ENCODE peak calls at places on chromosome 13, in six cellular contexts. T is CD14-positive monocyte, A is left ventricle myocardium inferior, R is cardiac muscle cell, Z is BJ, C is pancreas. D is an unnamed sample.
A peak's percentile ranks its signal among the peaks of the same experiment; 100 is the strongest.

GRCh38 chr13:98353750-98354149 is 176.7 kb upstream of the RNF113B start:
- DNase-seq in T (no peak), A (no peak), R (no peak), Z (no peak), C (no peak), D (no peak)

GRCh38 chr13:55244991-55245644 is 1895.6 kb upstream of the PRR20A start:
- DNase-seq in T (no peak), A (no peak), R (peak; percentile 25), Z (no peak), C (peak; percentile 9), D (no peak)

GRCh38 chr13:100627142-100627541 is 38.6 kb upstream of the GGACT start:
- DNase-seq in T (no peak), A (no peak), R (no peak), Z (no peak), C (no peak), D (no peak)

GRCh38 chr13:95480131-95480545 is 72.4 kb upstream of the CLDN10 start:
- DNase-seq in T (peak; percentile 89), A (peak; percentile 20), R (no peak), Z (no peak), C (no peak), D (peak; percentile 54)

GRCh38 chr13:36879218-36879938 is 40.7 kb downstream of the SMAD9 start:
- DNase-seq in T (no peak), A (no peak), R (no peak), Z (no peak), C (no peak), D (no peak)

GRCh38 chr13:50126378-50127016 is 111.3 kb downstream of the KCNRG start:
- DNase-seq in T (no peak), A (no peak), R (peak; percentile 36), Z (no peak), C (no peak), D (peak; percentile 53)

GRCh38 chr13:95438297-95438696 is 114.2 kb upstream of the CLDN10 start:
- DNase-seq in T (no peak), A (no peak), R (no peak), Z (no peak), C (no peak), D (peak; percentile 25)

GRCh38 chr13:74443623-74444022 is 309.4 kb upstream of the KLF12 start:
- DNase-seq in T (no peak), A (no peak), R (no peak), Z (peak; percentile 47), C (no peak), D (peak; percentile 95)

GRCh38 chr13:39692650-39693438 is 37.4 kb downstream of the COG6 start:
- DNase-seq in T (no peak), A (no peak), R (no peak), Z (peak; percentile 9), C (no peak), D (peak; percentile 13)

GRCh38 chr13:79989251-79989661 is 351.7 kb downstream of the SPRY2 start:
- DNase-seq in T (no peak), A (no peak), R (no peak), Z (peak; percentile 68), C (no peak), D (peak; percentile 37)

GRCh38 chr13:48656621-48657020 is 2.9 kb downstream of the CYSLTR2 start:
- DNase-seq in T (no peak), A (no peak), R (no peak), Z (no peak), C (no peak), D (peak; percentile 21)

GRCh38 chr13:33799950-33800592 is 17.9 kb upstream of the RFC3 start:
- DNase-seq in T (no peak), A (no peak), R (peak; percentile 25), Z (no peak), C (no peak), D (peak; percentile 71)

GRCh38 chr13:76948139-76948538 is at the start of gene ACOD1:
- DNase-seq in T (no peak), A (no peak), R (no peak), Z (no peak), C (no peak), D (no peak)

GRCh38 chr13:92433963-92434362 is 792.6 kb upstream of the GPC6 start:
- DNase-seq in T (no peak), A (no peak), R (no peak), Z (no peak), C (no peak), D (no peak)

GRCh38 chr13:66994097-66994496 is 236.0 kb downstream of the PCDH9 start:
- DNase-seq in T (no peak), A (peak; percentile 45), R (peak; percentile 82), Z (no peak), C (peak; percentile 72), D (peak; percentile 67)

GRCh38 chr13:97001641-97002040 is 7.4 kb upstream of the OXGR1 start:
- DNase-seq in T (no peak), A (no peak), R (no peak), Z (no peak), C (no peak), D (no peak)

GRCh38 chr13:98972059-98972458 is 5.8 kb downstream of the DOCK9 start:
- DNase-seq in T (no peak), A (no peak), R (no peak), Z (no peak), C (no peak), D (no peak)

GRCh38 chr13:90868321-90868920 is 479.1 kb upstream of the MIR17HG start:
- DNase-seq in T (no peak), A (no peak), R (peak; percentile 32), Z (no peak), C (peak; percentile 11), D (peak; percentile 46)

GRCh38 chr13:101916758-101917474 is 464.4 kb downstream of the ITGBL1 start:
- DNase-seq in T (no peak), A (no peak), R (peak; percentile 16), Z (no peak), C (no peak), D (no peak)

GRCh38 chr13:23778879-23779278 is 110.3 kb downstream of the MIPEP start:
- DNase-seq in T (no peak), A (no peak), R (no peak), Z (no peak), C (no peak), D (no peak)

GRCh38 chr13:78610381-78610883 is 7.1 kb upstream of the POU4F1 start:
- DNase-seq in T (no peak), A (no peak), R (no peak), Z (no peak), C (no peak), D (peak; percentile 37)

GRCh38 chr13:36297259-36297599 is 385 bp downstream of the CCDC169 start:
- DNase-seq in T (no peak), A (no peak), R (no peak), Z (no peak), C (no peak), D (peak; percentile 51)

GRCh38 chr13:31204592-31204991 is 4.8 kb downstream of the B3GLCT start:
- DNase-seq in T (no peak), A (no peak), R (no peak), Z (peak; percentile 27), C (no peak), D (peak; percentile 67)

GRCh38 chr13:45325806-45326205 is 15.2 kb downstream of the TPT1 start:
- DNase-seq in T (no peak), A (peak; percentile 65), R (peak; percentile 84), Z (peak; percentile 68), C (peak; percentile 78), D (peak; percentile 82)

GRCh38 chr13:43129511-43130130 is 106.2 kb downstream of the DNAJC15 start:
- DNase-seq in T (no peak), A (no peak), R (no peak), Z (no peak), C (no peak), D (peak; percentile 54)

GRCh38 chr13:43134896-43135295 is 111.5 kb downstream of the DNAJC15 start:
- DNase-seq in T (no peak), A (no peak), R (no peak), Z (no peak), C (no peak), D (no peak)

GRCh38 chr13:43133792-43134191 is 110.4 kb downstream of the DNAJC15 start:
- DNase-seq in T (no peak), A (no peak), R (no peak), Z (no peak), C (no peak), D (no peak)

GRCh38 chr13:43132911-43133310 is 109.5 kb downstream of the DNAJC15 start:
- DNase-seq in T (no peak), A (no peak), R (no peak), Z (no peak), C (no peak), D (no peak)

DNA sequence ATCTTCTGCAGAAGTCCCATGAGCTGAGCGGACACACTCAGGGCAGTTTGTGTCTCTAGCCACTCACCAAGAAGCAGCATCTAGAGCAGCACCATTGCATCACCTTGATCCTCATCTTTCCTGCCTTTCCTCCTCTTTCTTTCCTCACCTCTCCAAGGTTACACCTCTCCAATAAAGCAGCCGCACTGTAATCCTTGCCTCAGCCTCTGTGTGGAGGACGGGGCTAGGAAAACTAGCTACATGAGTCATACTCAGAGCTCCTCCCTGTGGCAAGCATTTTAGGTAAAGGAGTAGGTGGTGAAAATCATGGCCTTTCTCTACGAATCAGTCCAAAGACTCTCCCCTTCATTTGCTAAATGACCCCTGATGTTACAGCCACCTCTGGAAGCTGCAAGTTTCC is 108.8 kb downstream of the DNAJC15 start:
- DNase-seq in T (no peak), A (no peak), R (peak; percentile 67), Z (no peak), C (peak; percentile 16), D (peak; percentile 23)
- TF ChIP-seq CTCF in T (no peak), A (peak; percentile 59), R (peak; percentile 43), Z (peak; percentile 21), C (no peak), D (peak; percentile 5)

GRCh38 chr13:32378012-32378411 is 49.9 kb downstream of the N4BP2L1 start:
- DNase-seq in T (no peak), A (no peak), R (no peak), Z (no peak), C (no peak), D (peak; percentile 14)
- TF ChIP-seq CTCF in T (no peak), A (peak; percentile 13), R (no peak), Z (no peak), C (no peak), D (no peak)

GRCh38 chr13:25899952-25900351 is 151.9 kb downstream of the SHISA2 start:
- DNase-seq in T (no peak), A (no peak), R (no peak), Z (no peak), C (no peak), D (no peak)
- TF ChIP-seq CTCF in T (no peak), A (no peak), R (no peak), Z (no peak), C (no peak), D (no peak)

DNA sequence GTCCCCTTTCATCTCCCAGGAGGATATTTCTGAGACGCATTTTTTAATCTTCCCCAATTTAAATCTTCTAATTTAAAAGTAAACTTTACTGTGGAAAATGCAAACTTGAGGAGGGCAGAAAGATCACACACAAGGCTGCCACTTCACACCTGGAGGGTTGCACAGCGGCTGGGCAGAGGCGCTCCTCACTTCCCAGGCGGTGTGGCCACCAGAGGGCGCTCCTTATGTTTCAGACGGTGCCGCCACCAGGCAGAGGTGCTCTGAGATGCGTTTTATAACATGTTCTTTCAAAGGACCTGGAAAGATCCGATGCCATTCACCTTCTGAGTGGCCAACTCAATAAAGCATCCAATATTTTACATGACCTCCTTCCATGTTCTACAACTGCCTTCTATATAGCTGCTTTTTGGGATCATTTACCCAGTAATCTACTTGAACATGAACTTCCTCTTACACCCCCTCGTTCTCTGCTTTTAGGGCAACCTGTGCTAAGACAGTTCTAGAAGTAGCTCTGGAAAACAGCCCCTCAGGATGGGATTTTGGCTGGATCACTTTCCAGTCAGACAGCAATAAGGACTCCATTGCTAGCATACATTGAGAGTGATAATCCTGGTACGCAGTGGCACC is 14.8 kb upstream of the MTUS2 start:
- DNase-seq in T (no peak), A (peak; percentile 23), R (peak; percentile 12), Z (no peak), C (no peak), D (peak; percentile 4)
- TF ChIP-seq CTCF in T (peak; percentile 37), A (peak; percentile 54), R (peak; percentile 46), Z (peak; percentile 43), C (no peak), D (peak; percentile 27)

D was measured in fibroblast of the aortic adventitia.